ENCODE peak calls at places on chromosomes 6 and 20, in seven cellular contexts. Z, F, U, Y, N, X and I are unnamed samples.

GRCh38 chr6:134938896-134939295 is 11.0 kb downstream of the ALDH8A1 start:
- DNase-seq in Z (no peak), F (no peak), U (peak), Y (peak), N (no peak), X (no peak), I (no peak)

GRCh38 chr6:47787620-47788497 is 6.0 kb downstream of the OPN5 start:
- DNase-seq in Z (peak), F (peak), U (peak), Y (peak), N (no peak), X (peak), I (peak)

GRCh38 chr6:118680452-118681095 is 29.2 kb upstream of the CEP85L start:
- DNase-seq in Z (no peak), F (no peak), U (peak), Y (no peak), N (no peak), X (no peak), I (no peak)

GRCh38 chr20:48416002-48416401 is 411.8 kb downstream of the PREX1 start:
- DNase-seq in Z (no peak), F (no peak), U (no peak), Y (no peak), N (no peak), X (no peak), I (no peak)

GRCh38 chr6:161921602-161922400 is 647.9 kb upstream of the AGPAT4 start:
- DNase-seq in Z (no peak), F (no peak), U (peak), Y (no peak), N (no peak), X (no peak), I (peak)

GRCh38 chr6:2020909-2021308 is 224.5 kb downstream of the GMDS start:
- DNase-seq in Z (no peak), F (peak), U (no peak), Y (peak), N (no peak), X (no peak), I (no peak)

GRCh38 chr6:47679507-47679906 is 18.9 kb upstream of the ADGRF4 start:
- DNase-seq in Z (no peak), F (no peak), U (no peak), Y (no peak), N (no peak), X (no peak), I (peak)

GRCh38 chr20:40488401-40488800 is 200.6 kb downstream of the MAFB start:
- DNase-seq in Z (no peak), F (no peak), U (no peak), Y (no peak), N (no peak), X (no peak), I (no peak)

GRCh38 chr6:45791600-45792168 is 224.0 kb downstream of the CLIC5 start:
- DNase-seq in Z (no peak), F (peak), U (peak), Y (peak), N (no peak), X (no peak), I (peak)

GRCh38 chr20:62665826-62666735 is 23.8 kb downstream of the SLCO4A1 start:
- DNase-seq in Z (no peak), F (no peak), U (no peak), Y (no peak), N (no peak), X (no peak), I (no peak)

GRCh38 chr20:33233129-33233774 is 2.5 kb upstream of the BPIFA1 start:
- DNase-seq in Z (no peak), F (peak), U (no peak), Y (no peak), N (peak), X (peak), I (no peak)

GRCh38 chr20:5535211-5535756 is 214.9 kb upstream of the SHLD1 start:
- DNase-seq in Z (no peak), F (no peak), U (peak), Y (peak), N (no peak), X (no peak), I (peak)

GRCh38 chr20:57498425-57499400 is 26.2 kb downstream of the CTCFL start:
- DNase-seq in Z (no peak), F (peak), U (peak), Y (peak), N (no peak), X (peak), I (no peak)

GRCh38 chr20:63491078-63491477 is 7.8 kb downstream of the EEF1A2 start:
- DNase-seq in Z (no peak), F (no peak), U (no peak), Y (no peak), N (no peak), X (no peak), I (no peak)

GRCh38 chr6:7165736-7166296 is 58.1 kb downstream of the RREB1 start:
- DNase-seq in Z (no peak), F (no peak), U (peak), Y (no peak), N (no peak), X (no peak), I (no peak)

GRCh38 chr6:78340755-78341154 is 526.6 kb upstream of the IRAK1BP1 start:
- DNase-seq in Z (no peak), F (no peak), U (no peak), Y (no peak), N (no peak), X (no peak), I (no peak)

GRCh38 chr6:107444277-107444676 is 15.1 kb downstream of the PDSS2 start:
- DNase-seq in Z (no peak), F (no peak), U (no peak), Y (peak), N (no peak), X (no peak), I (no peak)

GRCh38 chr6:31473780-31474725 is 23.9 kb upstream of the MICB start:
- DNase-seq in Z (no peak), F (no peak), U (no peak), Y (peak), N (no peak), X (peak), I (no peak)

GRCh38 chr6:80449756-80450155 is 343.3 kb downstream of the BCKDHB start:
- DNase-seq in Z (no peak), F (no peak), U (no peak), Y (no peak), N (no peak), X (no peak), I (no peak)

GRCh38 chr6:169620171-169621125 is 81.4 kb downstream of the WDR27 start:
- DNase-seq in Z (no peak), F (peak), U (peak), Y (peak), N (no peak), X (no peak), I (peak)

GRCh38 chr6:44855562-44856494 is 468.3 kb downstream of the CDC5L start:
- DNase-seq in Z (no peak), F (no peak), U (peak), Y (peak), N (no peak), X (no peak), I (no peak)

GRCh38 chr20:24777746-24778145 is 171.3 kb upstream of the CST7 start:
- DNase-seq in Z (no peak), F (no peak), U (no peak), Y (no peak), N (no peak), X (peak), I (no peak)

GRCh38 chr6:105675715-105676397 is 273.0 kb upstream of the PREP start:
- DNase-seq in Z (no peak), F (no peak), U (peak), Y (peak), N (no peak), X (no peak), I (no peak)

GRCh38 chr6:63795006-63795405 is 159.4 kb downstream of the PHF3 start:
- DNase-seq in Z (no peak), F (no peak), U (no peak), Y (no peak), N (no peak), X (no peak), I (no peak)

GRCh38 chr6:31776961-31777666 is at the start of gene VWA7:
- DNase-seq in Z (no peak), F (peak), U (peak), Y (peak), N (no peak), X (no peak), I (peak)

GRCh38 chr6:74096329-74096728 is 400.3 kb downstream of the CD109 start:
- DNase-seq in Z (no peak), F (no peak), U (no peak), Y (no peak), N (no peak), X (no peak), I (no peak)

GRCh38 chr6:74103417-74103816 is 407.4 kb downstream of the CD109 start:
- DNase-seq in Z (no peak), F (no peak), U (no peak), Y (no peak), N (no peak), X (no peak), I (no peak)

GRCh38 chr6:74100719-74101287 is 404.8 kb downstream of the CD109 start:
- DNase-seq in Z (no peak), F (no peak), U (no peak), Y (peak), N (no peak), X (no peak), I (no peak)
- H3K23ac ChIP-seq in Z (no peak), F (no peak), U (no peak), Y (no peak), N (no peak), X (no peak), I (no peak)

DNA sequence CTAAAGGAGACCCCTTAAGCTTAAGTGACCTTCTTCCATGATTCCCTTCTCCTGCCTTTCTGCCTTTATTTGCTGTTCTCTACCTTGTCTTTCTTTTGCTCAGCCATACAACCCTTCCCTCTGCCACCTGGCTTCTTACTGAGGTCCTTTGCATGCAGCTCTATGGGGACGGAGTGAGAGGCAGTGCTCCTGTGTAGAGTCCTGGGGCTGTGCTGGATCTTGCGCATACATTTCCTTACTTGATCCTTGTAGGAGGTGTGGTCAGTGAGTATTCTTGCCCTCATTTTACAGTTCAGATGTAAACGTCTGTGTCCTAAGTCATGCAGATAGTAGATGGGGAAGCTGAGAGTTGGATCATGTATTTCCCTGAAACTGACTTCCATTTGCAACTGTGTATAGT is 5.7 kb downstream of the SASH1 start:
- DNase-seq in Z (no peak), F (peak), U (no peak), Y (no peak), N (no peak), X (peak), I (peak)
- H4K8ac ChIP-seq in Z (no peak), F (no peak), U (no peak), Y (peak), N (no peak), X (no peak), I (no peak)

GRCh38 chr6:33896391-33897192 is 92.8 kb upstream of the MLN start:
- DNase-seq in Z (no peak), F (no peak), U (no peak), Y (peak), N (no peak), X (no peak), I (no peak)
- H3K23ac ChIP-seq in Z (peak), F (no peak), U (no peak), Y (no peak), N (no peak), X (no peak), I (no peak)

GRCh38 chr20:61373055-61373399 is 121.0 kb downstream of the CDH4 start:
- DNase-seq in Z (no peak), F (no peak), U (no peak), Y (no peak), N (no peak), X (no peak), I (no peak)
- H4K8ac ChIP-seq in Z (no peak), F (no peak), U (no peak), Y (no peak), N (peak), X (no peak), I (no peak)

GRCh38 chr20:50062006-50062838 is 50.7 kb downstream of the UBE2V1 start:
- DNase-seq in Z (no peak), F (no peak), U (no peak), Y (no peak), N (no peak), X (no peak), I (peak)
- H3K23ac ChIP-seq in Z (no peak), F (peak), U (no peak), Y (no peak), N (no peak), X (no peak), I (no peak)

GRCh38 chr6:36268478-36269248 is 1.2 kb upstream of the PNPLA1 start:
- DNase-seq in Z (no peak), F (no peak), U (no peak), Y (peak), N (no peak), X (no peak), I (peak)

GRCh38 chr6:36263390-36263789 is 6.5 kb upstream of the PNPLA1 start:
- DNase-seq in Z (no peak), F (no peak), U (no peak), Y (no peak), N (no peak), X (no peak), I (no peak)

GRCh38 chr6:36266913-36267644 is 2.8 kb upstream of the PNPLA1 start:
- DNase-seq in Z (no peak), F (no peak), U (no peak), Y (no peak), N (no peak), X (no peak), I (peak)

GRCh38 chr6:36267731-36268477 is 2.0 kb upstream of the PNPLA1 start:
- DNase-seq in Z (no peak), F (no peak), U (no peak), Y (no peak), N (no peak), X (no peak), I (peak)

DNA sequence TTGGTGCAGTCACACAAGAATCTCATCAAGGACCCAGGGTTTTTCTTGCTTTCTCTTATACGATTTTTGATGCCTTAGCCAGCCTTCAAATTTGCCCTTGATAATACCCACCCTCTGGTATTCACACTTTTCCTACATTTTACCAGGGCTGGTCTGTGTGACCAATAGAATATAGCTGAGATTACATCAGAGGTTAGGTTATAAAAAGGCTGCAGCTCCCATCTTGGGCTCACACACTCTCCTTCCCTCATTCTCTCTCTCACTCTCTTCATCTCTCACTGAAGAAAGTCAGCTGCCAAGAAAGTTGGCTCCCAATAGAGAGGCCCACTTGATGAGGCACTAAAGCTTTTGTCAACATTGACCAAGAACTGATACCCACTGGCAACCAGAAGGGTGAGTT is 4.1 kb upstream of the PNPLA1 start:
- DNase-seq in Z (no peak), F (no peak), U (no peak), Y (no peak), N (no peak), X (no peak), I (no peak)
- H4K8ac ChIP-seq in Z (no peak), F (no peak), U (no peak), Y (no peak), N (no peak), X (no peak), I (no peak)